ENCODE peak calls at places on chromosomes 12 and 14, in five cellular contexts. H is left ventricle myocardium inferior, M is mucosa of descending colon, A is NB4, J is HCT116. T is an unnamed sample.

GRCh38 chr12:23722655-23723054 is 226.8 kb downstream of the SOX5 start:
- DNase-seq in H (no peak), M (no peak), A (no peak), J (no peak), T (no peak)

GRCh38 chr14:99971929-99972747 is 93.1 kb upstream of the EVL start:
- DNase-seq in H (no peak), M (no peak), A (peak; percentile 55), J (no peak), T (no peak)

GRCh38 chr12:111437816-111438454 is 32.2 kb downstream of the SH2B3 start:
- DNase-seq in H (no peak), M (no peak), A (peak; percentile 98), J (no peak), T (no peak)

GRCh38 chr12:112551681-112552080 is 132.9 kb downstream of the PTPN11 start:
- DNase-seq in H (no peak), M (no peak), A (no peak), J (no peak), T (no peak)

GRCh38 chr12:48686615-48687334 is 4.7 kb upstream of the KANSL2 start:
- DNase-seq in H (no peak), M (no peak), A (no peak), J (no peak), T (no peak)

GRCh38 chr14:55323910-55324309 is 52.7 kb downstream of the FBXO34 start:
- DNase-seq in H (no peak), M (no peak), A (no peak), J (no peak), T (no peak)

GRCh38 chr12:87259405-87259804 is 769.8 kb downstream of the C12orf50 start:
- DNase-seq in H (no peak), M (no peak), A (no peak), J (no peak), T (no peak)

GRCh38 chr12:43233861-43234260 is 318.1 kb downstream of the ADAMTS20 start:
- DNase-seq in H (no peak), M (no peak), A (no peak), J (no peak), T (no peak)

GRCh38 chr12:30977537-30978349 is 51.2 kb downstream of the TSPAN11 start:
- DNase-seq in H (no peak), M (no peak), A (no peak), J (no peak), T (no peak)

GRCh38 chr12:94815958-94816357 is 165.6 kb upstream of the TMCC3 start:
- DNase-seq in H (no peak), M (no peak), A (no peak), J (no peak), T (no peak)

GRCh38 chr12:50387972-50388478 is 8.4 kb downstream of the FAM186A start:
- DNase-seq in H (no peak), M (no peak), A (no peak), J (no peak), T (no peak)

GRCh38 chr12:98743362-98743953 is 98.4 kb downstream of the APAF1 start:
- DNase-seq in H (no peak), M (peak; percentile 30), A (peak; percentile 48), J (peak; percentile 21), T (no peak)

GRCh38 chr14:85444685-85445084 is 85.3 kb upstream of the FLRT2 start:
- DNase-seq in H (no peak), M (no peak), A (peak; percentile 2), J (no peak), T (no peak)

GRCh38 chr14:71324767-71325272 is 417.6 kb downstream of the PCNX1 start:
- DNase-seq in H (no peak), M (peak; percentile 25), A (peak; percentile 79), J (no peak), T (no peak)

GRCh38 chr14:21748869-21749303 is 75.3 kb upstream of the OR4E1 start:
- DNase-seq in H (peak; percentile 18), M (peak; percentile 72), A (peak; percentile 67), J (peak; percentile 32), T (peak; percentile 50)

GRCh38 chr14:101773378-101773777 is 11.9 kb downstream of the PPP2R5C start:
- DNase-seq in H (no peak), M (no peak), A (no peak), J (no peak), T (no peak)

GRCh38 chr12:52585951-52586350 is 12.3 kb upstream of the KRT74 start:
- DNase-seq in H (no peak), M (no peak), A (no peak), J (no peak), T (no peak)

GRCh38 chr12:125149160-125150108 is 84.2 kb downstream of the AACS start:
- DNase-seq in H (no peak), M (no peak), A (peak; percentile 37), J (no peak), T (no peak)

GRCh38 chr14:23068792-23069412 is 11.6 kb upstream of the CDH24 start:
- DNase-seq in H (peak; percentile 60), M (peak; percentile 91), A (peak; percentile 86), J (peak; percentile 88), T (peak; percentile 82)

GRCh38 chr12:131511803-131512564 is 198.9 kb upstream of the SFSWAP start:
- DNase-seq in H (no peak), M (no peak), A (peak; percentile 63), J (no peak), T (peak; percentile 38)

GRCh38 chr12:49706351-49707126 is 666 bp downstream of the FMNL3 start:
- DNase-seq in H (peak; percentile 42), M (peak; percentile 21), A (peak; percentile 36), J (no peak), T (no peak)

GRCh38 chr12:26629864-26630263 is 203.1 kb downstream of the ITPR2 start:
- DNase-seq in H (no peak), M (no peak), A (no peak), J (no peak), T (no peak)

GRCh38 chr14:47948981-47949380 is 273.6 kb upstream of the MDGA2 start:
- DNase-seq in H (no peak), M (no peak), A (no peak), J (no peak), T (no peak)

GRCh38 chr14:52040598-52040997 is 28.3 kb downstream of the NID2 start:
- DNase-seq in H (no peak), M (no peak), A (no peak), J (no peak), T (no peak)

GRCh38 chr12:14960548-14961465 is 594 bp downstream of the ARHGDIB start:
- DNase-seq in H (peak; percentile 55), M (no peak), A (peak; percentile 86), J (no peak), T (no peak)

GRCh38 chr12:24814379-24815086 is 134.4 kb downstream of the BCAT1 start:
- DNase-seq in H (no peak), M (no peak), A (peak; percentile 73), J (no peak), T (no peak)

GRCh38 chr12:6547987-6548386 is 7.9 kb downstream of the IFFO1 start:
- DNase-seq in H (peak; percentile 55), M (no peak), A (no peak), J (no peak), T (no peak)

GRCh38 chr14:57871487-57872080 is 5.7 kb upstream of the SLC35F4 start:
- DNase-seq in H (no peak), M (peak; percentile 18), A (peak; percentile 46), J (peak; percentile 35), T (no peak)

GRCh38 chr12:78562358-78563205 is 302.0 kb upstream of the SYT1 start:
- DNase-seq in H (no peak), M (no peak), A (peak; percentile 13), J (peak; percentile 37), T (no peak)
- TF ChIP-seq CTCF in H (peak; percentile 7), M (no peak), A (peak; percentile 21), J (peak; percentile 45), T (peak; percentile 43)

GRCh38 chr12:114685320-114685781 is 1.4 kb upstream of the TBX3 start:
- DNase-seq in H (no peak), M (no peak), A (no peak), J (no peak), T (no peak)
- H3K4me3 ChIP-seq in H (peak overlapping the region; percentile 78), M (no peak overlapping the region), A (no peak overlapping the region), J (no peak overlapping the region), T (peak overlapping the region; percentile 93)

GRCh38 chr12:119894916-119895315 is 17.8 kb upstream of the CIT start:
- DNase-seq in H (no peak), M (no peak), A (no peak), J (no peak), T (no peak)
- TF ChIP-seq CTCF in H (no peak), M (no peak), A (no peak), J (no peak), T (no peak)

DNA sequence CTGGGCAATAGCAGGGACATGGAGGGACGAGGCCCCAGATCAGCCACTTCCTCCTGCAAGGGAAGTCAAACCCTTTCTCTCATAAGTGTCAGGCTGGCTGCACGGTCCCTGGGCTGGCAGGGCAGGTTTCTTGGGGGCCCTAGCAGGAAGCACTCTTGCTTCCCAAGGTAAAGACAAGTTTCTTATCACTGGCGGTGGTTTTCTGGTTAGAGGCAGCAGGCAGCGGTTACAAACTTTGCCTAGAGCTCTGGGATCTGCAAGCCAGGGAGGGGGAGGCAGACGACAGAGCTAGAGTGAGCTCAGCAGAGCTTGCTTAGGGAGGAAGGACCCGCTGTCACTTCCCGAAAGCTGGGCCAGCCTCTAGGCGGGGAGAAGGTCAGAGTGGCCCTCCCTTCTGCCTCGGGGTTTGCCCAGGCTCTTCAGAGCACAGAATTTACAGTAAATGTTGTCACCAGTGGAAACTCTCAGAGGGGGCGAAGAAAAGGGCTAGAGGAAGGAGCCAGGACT is 20.4 kb downstream of the BATF start:
- DNase-seq in H (peak; percentile 59), M (peak; percentile 55), A (peak; percentile 91), J (no peak), T (no peak)
- H3K4me3 ChIP-seq in H (no peak overlapping the region), M (no peak overlapping the region), A (peak overlapping the region; percentile 36), J (no peak overlapping the region), T (no peak overlapping the region)

GRCh38 chr14:53054457-53054856 is 98.7 kb downstream of the DDHD1 start:
- DNase-seq in H (no peak), M (no peak), A (no peak), J (no peak), T (no peak)

GRCh38 chr14:53060046-53060445 is 93.1 kb downstream of the DDHD1 start:
- DNase-seq in H (no peak), M (no peak), A (no peak), J (no peak), T (no peak)

DNA sequence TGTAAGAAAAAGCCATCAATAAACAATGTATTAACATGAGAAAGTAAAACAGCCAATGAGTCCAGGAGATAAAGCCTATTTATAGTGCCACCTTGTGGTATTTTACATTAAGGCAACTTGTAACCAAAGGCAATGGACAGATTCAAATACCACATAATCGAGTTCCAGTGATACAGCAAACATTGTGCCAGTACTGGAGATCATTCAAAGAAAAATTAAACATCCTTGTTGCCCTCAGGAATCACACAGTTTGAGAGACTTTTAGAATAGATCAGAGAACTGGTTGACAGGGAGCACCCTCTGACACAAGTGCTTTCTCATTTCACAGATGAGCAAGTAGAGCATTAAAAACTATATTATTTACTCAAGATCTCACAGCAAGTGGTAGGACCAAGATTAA is 98.1 kb downstream of the DDHD1 start:
- DNase-seq in H (no peak), M (no peak), A (peak; percentile 47), J (peak; percentile 40), T (peak; percentile 38)
- TF ChIP-seq CTCF in H (peak; percentile 86), M (peak; percentile 32), A (peak; percentile 42), J (peak; percentile 69), T (peak; percentile 57)

GRCh38 chr14:104196461-104197180 is 58.2 kb downstream of the KIF26A start:
- DNase-seq in H (no peak), M (no peak), A (peak; percentile 9), J (no peak), T (no peak)
- H3K4me3 ChIP-seq in H (no peak overlapping the region), M (no peak overlapping the region), A (no peak overlapping the region), J (no peak overlapping the region), T (no peak overlapping the region)